ENCODE peak calls at places on chromosomes 13 and 19, in six cellular contexts. S is PC-9, H is MM.1S, P is OCI-LY7, O is PC-3, A is HCT116. T is an unnamed sample.

GRCh38 chr13:39072842-39073241 is 34.6 kb downstream of the NHLRC3 start:
- DNase-seq in S (no peak), H (no peak), P (no peak), O (no peak), A (no peak), T (no peak)

GRCh38 chr19:392375-392970 is 16.5 kb downstream of the C2CD4C start:
- DNase-seq in S (no peak), H (no peak), P (no peak), O (no peak), A (no peak), T (no peak)

GRCh38 chr19:30228113-30228725 is 144.0 kb upstream of the ZNF536 start:
- DNase-seq in S (no peak), H (no peak), P (no peak), O (no peak), A (no peak), T (peak; percentile 38)

GRCh38 chr19:39778763-39779162 is at the start of gene LEUTX:
- DNase-seq in S (no peak), H (no peak), P (no peak), O (no peak), A (no peak), T (no peak)

GRCh38 chr13:75739244-75739868 is 103.2 kb downstream of the LMO7 start:
- DNase-seq in S (no peak), H (no peak), P (no peak), O (no peak), A (no peak), T (no peak)

GRCh38 chr19:32902448-32902847 is 32.9 kb upstream of the SLC7A9 start:
- DNase-seq in S (no peak), H (no peak), P (no peak), O (no peak), A (no peak), T (peak; percentile 28)

GRCh38 chr13:112905619-112905989 is 63.4 kb upstream of the MCF2L start:
- DNase-seq in S (no peak), H (no peak), P (no peak), O (no peak), A (no peak), T (no peak)

GRCh38 chr19:50300814-50301606 is 28.2 kb downstream of the KCNC3 start:
- DNase-seq in S (no peak), H (no peak), P (no peak), O (peak; percentile 94), A (peak; percentile 10), T (no peak)

GRCh38 chr19:21626924-21627697 is 121.7 kb downstream of the ZNF429 start:
- DNase-seq in S (no peak), H (no peak), P (no peak), O (no peak), A (no peak), T (no peak)

GRCh38 chr19:14479309-14479984 is 4.3 kb upstream of the PTGER1 start:
- DNase-seq in S (no peak), H (no peak), P (no peak), O (no peak), A (no peak), T (no peak)

GRCh38 chr19:53509443-53509842 is 28.5 kb upstream of the ZNF331 start:
- DNase-seq in S (no peak), H (no peak), P (no peak), O (no peak), A (no peak), T (no peak)

GRCh38 chr13:43195112-43195511 is 171.7 kb downstream of the DNAJC15 start:
- DNase-seq in S (no peak), H (no peak), P (no peak), O (no peak), A (no peak), T (no peak)

GRCh38 chr19:10706990-10707389 is 5.8 kb downstream of the QTRT1 start:
- DNase-seq in S (no peak), H (no peak), P (no peak), O (no peak), A (no peak), T (peak; percentile 49)

GRCh38 chr13:94325148-94325528 is 154.3 kb downstream of the DCT start:
- DNase-seq in S (no peak), H (no peak), P (no peak), O (no peak), A (no peak), T (no peak)

GRCh38 chr13:94325660-94326059 is 153.8 kb downstream of the DCT start:
- DNase-seq in S (no peak), H (no peak), P (no peak), O (no peak), A (no peak), T (no peak)

GRCh38 chr13:94324409-94325147 is 154.9 kb downstream of the DCT start:
- DNase-seq in S (no peak), H (no peak), P (no peak), O (no peak), A (no peak), T (no peak)

GRCh38 chr13:94322925-94323324 is 156.6 kb downstream of the DCT start:
- DNase-seq in S (no peak), H (no peak), P (no peak), O (no peak), A (no peak), T (no peak)

GRCh38 chr13:94323746-94324408 is 155.6 kb downstream of the DCT start:
- DNase-seq in S (no peak), H (no peak), P (peak; percentile 32), O (no peak), A (no peak), T (no peak)
- H3K4me2 ChIP-seq in S (no peak overlapping the region), H (no peak overlapping the region), P (no peak overlapping the region), O (no peak overlapping the region), A (no peak overlapping the region), T (no peak overlapping the region)

GRCh38 chr13:35881360-35881759 is 249.8 kb downstream of the DCLK1 start:
- DNase-seq in S (no peak), H (no peak), P (no peak), O (no peak), A (no peak), T (no peak)

GRCh38 chr13:35876601-35877000 is 254.6 kb downstream of the DCLK1 start:
- DNase-seq in S (no peak), H (no peak), P (no peak), O (no peak), A (no peak), T (no peak)

GRCh38 chr13:35882722-35883497 is 248.3 kb downstream of the DCLK1 start:
- DNase-seq in S (no peak), H (no peak), P (no peak), O (peak; percentile 35), A (no peak), T (no peak)

GRCh38 chr13:35874704-35875103 is 256.5 kb downstream of the DCLK1 start:
- DNase-seq in S (no peak), H (no peak), P (no peak), O (no peak), A (no peak), T (no peak)

GRCh38 chr13:35879111-35879510 is 252.1 kb downstream of the DCLK1 start:
- DNase-seq in S (no peak), H (peak; percentile 28), P (no peak), O (no peak), A (no peak), T (no peak)
- H3K9me2 ChIP-seq in S (no peaks in the 10 kb centered on the region), H (no peaks in the 10 kb centered on the region), P (no peaks in the 10 kb centered on the region), O (no peaks in the 10 kb centered on the region), A (no peaks in the 10 kb centered on the region), T (no peaks in the 10 kb centered on the region)

GRCh38 chr19:56217039-56217949 is 15.2 kb downstream of the ZSCAN5C start:
- DNase-seq in S (no peak), H (no peak), P (no peak), O (no peak), A (no peak), T (peak; percentile 14)
- H3K4me2 ChIP-seq in S (no peak overlapping the region), H (no peak overlapping the region), P (no peak overlapping the region), O (no peak overlapping the region), A (no peak overlapping the region), T (peak overlapping the region; percentile 78)

DNA sequence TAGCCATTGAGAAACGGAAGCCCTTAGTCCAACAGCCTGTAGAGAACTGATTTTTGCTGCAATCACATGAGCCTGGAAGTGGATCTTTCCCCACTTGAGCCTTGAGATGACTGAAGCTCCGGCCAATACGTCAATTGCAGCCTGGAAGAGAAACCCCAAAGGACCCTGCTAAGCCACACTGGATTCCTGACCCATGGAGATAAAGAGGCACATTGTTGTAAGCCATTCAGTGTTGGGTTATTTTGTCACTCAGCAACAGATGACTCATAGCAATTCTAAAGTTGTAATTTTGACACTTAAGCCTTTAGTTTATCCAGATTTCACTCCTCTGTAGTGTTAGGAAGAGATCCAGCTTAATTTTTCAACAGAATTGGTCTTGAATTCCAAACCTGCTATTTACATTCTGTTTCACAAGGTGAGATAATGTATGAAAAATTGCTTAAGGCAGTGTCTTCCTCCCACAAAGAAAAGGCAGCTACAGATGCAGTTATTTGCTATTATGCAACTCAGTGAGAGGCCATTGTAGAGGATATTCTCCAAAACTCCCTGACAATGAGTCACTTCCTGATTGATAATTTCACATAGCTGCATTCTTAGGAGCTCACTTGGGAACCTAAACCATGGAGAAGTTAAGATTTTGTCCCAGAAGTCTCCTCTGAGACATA is 59.4 kb upstream of the TSHZ3 start:
- DNase-seq in S (no peak), H (no peak), P (no peak), O (peak; percentile 36), A (no peak), T (peak; percentile 38)
- H3K9me2 ChIP-seq in S (no peaks in the 10 kb centered on the region), H (no peaks in the 10 kb centered on the region), P (no peaks in the 10 kb centered on the region), O (no peaks in the 10 kb centered on the region), A (no peaks in the 10 kb centered on the region), T (no peaks in the 10 kb centered on the region)

DNA sequence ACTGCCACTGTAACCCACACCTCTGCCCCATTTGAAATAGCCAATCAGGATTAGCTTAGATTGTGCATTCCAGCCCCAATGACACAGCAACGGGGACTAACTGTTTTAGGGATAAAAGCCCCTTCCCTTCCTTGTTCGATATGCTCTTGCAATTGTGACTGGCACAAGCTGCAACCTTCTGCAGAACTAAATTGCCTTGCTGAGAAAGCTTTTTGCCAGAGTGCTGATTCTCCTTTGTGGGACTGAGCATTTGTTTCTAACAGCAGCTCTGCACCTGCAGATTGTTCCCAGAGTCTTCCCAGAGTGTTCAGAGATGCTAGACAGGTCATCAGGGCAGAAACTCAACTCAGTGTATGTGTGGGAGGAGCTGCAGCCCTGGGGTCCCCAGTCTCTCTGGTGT is 115.8 kb downstream of the ZNF675 start:
- DNase-seq in S (no peak), H (no peak), P (peak; percentile 5), O (no peak), A (no peak), T (no peak)
- H3K4me2 ChIP-seq in S (no peak overlapping the region), H (no peak overlapping the region), P (no peak overlapping the region), O (no peak overlapping the region), A (no peak overlapping the region), T (no peak overlapping the region)

DNA sequence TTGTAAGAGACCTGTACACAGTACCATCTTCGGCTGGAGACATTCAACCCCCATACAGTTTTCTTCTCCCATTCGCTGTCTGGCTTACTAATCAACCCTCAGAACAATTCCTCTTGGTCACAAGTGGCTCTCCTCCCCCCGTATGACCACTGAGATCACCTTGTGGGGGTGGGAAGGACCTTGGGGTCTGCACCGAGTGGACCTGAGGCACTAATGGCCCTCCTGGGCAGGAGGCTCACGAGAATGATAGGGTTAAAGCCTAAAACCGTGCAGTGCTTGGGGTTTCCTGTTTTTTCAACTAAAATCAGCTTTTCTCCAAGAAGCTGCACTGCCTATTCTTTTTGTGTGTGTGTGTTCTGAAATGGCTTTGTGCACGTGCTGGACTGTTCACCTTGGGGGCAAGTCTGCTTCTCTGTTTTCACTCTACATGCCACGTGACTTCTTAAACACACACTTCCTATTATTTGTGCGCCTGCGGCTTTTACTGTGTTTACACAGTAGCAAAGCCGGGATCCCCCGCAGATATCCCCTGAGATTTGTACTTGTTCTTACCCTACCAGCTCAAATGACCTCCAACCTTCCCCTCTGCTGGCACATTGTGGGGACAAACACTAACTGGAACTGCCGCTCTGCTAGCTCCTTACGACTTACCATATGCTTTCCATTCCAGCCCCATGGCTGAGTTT is 12.3 kb downstream of the RBM26 start:
- DNase-seq in S (no peak), H (peak; percentile 51), P (peak; percentile 72), O (peak; percentile 15), A (no peak), T (peak; percentile 59)
- H3K9me2 ChIP-seq in S (no peaks in the 10 kb centered on the region), H (no peaks in the 10 kb centered on the region), P (no peaks in the 10 kb centered on the region), O (no peaks in the 10 kb centered on the region), A (no peaks in the 10 kb centered on the region), T (no peaks in the 10 kb centered on the region)

T was measured in hepatocyte.